ENCODE peak calls at places on chromosome 16, in ten cellular contexts. T is ACHN; S is activated CD4-positive, alpha-beta T cell treated with anti-CD3 and anti-CD28 coated beads, Interleukin-2, amount 10 ng/mL, durations not matched to agents 7 days and 5 days; V is NCI-H1105; Q is EL; F is A549; A is fibroblast of lung; X is iris pigment epithelial cell; L is stimulated activated CD8-positive, alpha-beta memory T cell treated with anti-CD3 and anti-CD28 coated beads, Interleukin-2, amount 100 ng/mL, for 48 hours; O is NCI-H1048. N is an unnamed sample.

GRCh38 chr16:85639529-85640253 is 26.6 kb downstream of the GSE1 start:
- DNase-seq in T (no peak), S (no peak), V (no peak), Q (no peak), F (no peak), A (no peak), X (no peak), L (no peak), O (no peak), N (no peak)

GRCh38 chr16:83713597-83713996 is 94.2 kb upstream of the HSBP1 start:
- DNase-seq in T (no peak), S (no peak), V (no peak), Q (peak), F (peak), A (no peak), X (no peak), L (no peak), O (no peak), N (no peak)

GRCh38 chr16:86351041-86351784 is 159.1 kb upstream of the FOXF1 start:
- DNase-seq in T (no peak), S (no peak), V (no peak), Q (no peak), F (no peak), A (no peak), X (no peak), L (no peak), O (no peak), N (no peak)

GRCh38 chr16:12574721-12575120 is 229.0 kb downstream of the CPPED1 start:
- DNase-seq in T (no peak), S (no peak), V (no peak), Q (no peak), F (no peak), A (no peak), X (no peak), L (no peak), O (no peak), N (no peak)

GRCh38 chr16:81560979-81561657 is 116.5 kb downstream of the CMIP start:
- DNase-seq in T (peak), S (no peak), V (no peak), Q (peak), F (no peak), A (peak), X (peak), L (no peak), O (no peak), N (no peak)

GRCh38 chr16:24761526-24761925 is 32.1 kb downstream of the TNRC6A start:
- DNase-seq in T (no peak), S (no peak), V (no peak), Q (no peak), F (no peak), A (no peak), X (no peak), L (no peak), O (no peak), N (no peak)

GRCh38 chr16:10552998-10553491 is 27.4 kb downstream of the EMP2 start:
- DNase-seq in T (no peak), S (peak), V (no peak), Q (no peak), F (peak), A (no peak), X (no peak), L (peak), O (no peak), N (no peak)

GRCh38 chr16:10504404-10504885 is 76.0 kb downstream of the EMP2 start:
- DNase-seq in T (no peak), S (no peak), V (no peak), Q (no peak), F (no peak), A (no peak), X (no peak), L (no peak), O (no peak), N (no peak)

GRCh38 chr16:67893791-67894399 is 841 bp downstream of the PSKH1 start:
- DNase-seq in T (peak), S (no peak), V (no peak), Q (no peak), F (no peak), A (peak), X (no peak), L (no peak), O (no peak), N (no peak)

GRCh38 chr16:85421338-85422123 is 191.6 kb upstream of the GSE1 start:
- DNase-seq in T (no peak), S (no peak), V (no peak), Q (no peak), F (no peak), A (no peak), X (no peak), L (no peak), O (no peak), N (no peak)

GRCh38 chr16:69818811-69819587 is 56.9 kb downstream of the WWP2 start:
- DNase-seq in T (no peak), S (no peak), V (no peak), Q (no peak), F (no peak), A (no peak), X (no peak), L (no peak), O (no peak), N (no peak)

GRCh38 chr16:28064150-28064549 is 636 bp upstream of the GSG1L start:
- DNase-seq in T (no peak), S (no peak), V (no peak), Q (no peak), F (no peak), A (no peak), X (no peak), L (no peak), O (no peak), N (no peak)

GRCh38 chr16:14029658-14030057 is 41.5 kb upstream of the MRTFB start:
- DNase-seq in T (no peak), S (no peak), V (no peak), Q (no peak), F (no peak), A (no peak), X (no peak), L (no peak), O (no peak), N (no peak)

GRCh38 chr16:75383141-75383540 is 50.2 kb downstream of the CFDP1 start:
- DNase-seq in T (no peak), S (no peak), V (no peak), Q (no peak), F (no peak), A (no peak), X (no peak), L (no peak), O (no peak), N (no peak)

GRCh38 chr16:46763147-46763546 is 15.0 kb upstream of the MYLK3 start:
- DNase-seq in T (no peak), S (no peak), V (peak), Q (no peak), F (no peak), A (peak), X (no peak), L (no peak), O (no peak), N (peak)

GRCh38 chr16:70635356-70636016 is 10.9 kb upstream of the IL34 start:
- DNase-seq in T (no peak), S (no peak), V (no peak), Q (peak), F (no peak), A (peak), X (peak), L (no peak), O (no peak), N (no peak)

GRCh38 chr16:920722-921121 is 50.1 kb downstream of the LMF1 start:
- DNase-seq in T (no peak), S (no peak), V (no peak), Q (peak), F (no peak), A (no peak), X (peak), L (no peak), O (no peak), N (no peak)

GRCh38 chr16:56969769-56970168 is 8.0 kb downstream of the CETP start:
- DNase-seq in T (no peak), S (no peak), V (no peak), Q (no peak), F (no peak), A (no peak), X (no peak), L (no peak), O (no peak), N (no peak)

N was measured in NCI-H748 treated with DMSO at 0.1 percent for 48 hours.